ENCODE peak calls at places on chromosomes 13 and 19, in four cellular contexts. One of them, this sample, is unnamed.

GRCh38 chr13:44719857-44720671 is 143.9 kb upstream of the TSC22D1 start:
- DNase-seq in effector CD4-positive, alpha-beta T cell: no peak
- DNase-seq in iPS-NIHi11: no peak
- DNase-seq in thoracic aorta: no peak
- DNase-seq in this sample: no peak

GRCh38 chr13:62781866-62782265 is 1366.2 kb upstream of the PCDH20 start:
- DNase-seq in thoracic aorta: no peak
- DNase-seq in iPS-NIHi11: no peak
- DNase-seq in effector CD4-positive, alpha-beta T cell: no peak
- DNase-seq in this sample: no peak

GRCh38 chr13:98476538-98476966 is 100.4 kb downstream of the STK24 start:
- DNase-seq in effector CD4-positive, alpha-beta T cell: peak
- DNase-seq in thoracic aorta: no peak
- DNase-seq in iPS-NIHi11: peak
- DNase-seq in this sample: peak

GRCh38 chr19:1528596-1529429 is 4.9 kb downstream of the PLK5 start:
- DNase-seq in thoracic aorta: no peak
- DNase-seq in iPS-NIHi11: no peak
- DNase-seq in effector CD4-positive, alpha-beta T cell: no peak
- DNase-seq in this sample: no peak

GRCh38 chr13:27830010-27830409 is 37.7 kb downstream of the GSX1 start:
- DNase-seq in iPS-NIHi11: peak
- DNase-seq in thoracic aorta: peak
- DNase-seq in effector CD4-positive, alpha-beta T cell: peak
- DNase-seq in this sample: peak

GRCh38 chr13:54368387-54368786 is 1339.8 kb downstream of the OLFM4 start:
- DNase-seq in thoracic aorta: no peak
- DNase-seq in iPS-NIHi11: no peak
- DNase-seq in effector CD4-positive, alpha-beta T cell: no peak
- DNase-seq in this sample: no peak

GRCh38 chr13:98675837-98676236 is 76.6 kb downstream of the SLC15A1 start:
- DNase-seq in iPS-NIHi11: no peak
- DNase-seq in thoracic aorta: no peak
- DNase-seq in effector CD4-positive, alpha-beta T cell: no peak
- DNase-seq in this sample: no peak

GRCh38 chr13:32650705-32651311 is 64.6 kb downstream of the PDS5B start:
- DNase-seq in thoracic aorta: no peak
- DNase-seq in effector CD4-positive, alpha-beta T cell: peak
- DNase-seq in iPS-NIHi11: peak
- DNase-seq in this sample: peak

GRCh38 chr19:50906217-50906616 is 5.0 kb downstream of the KLK4 start:
- DNase-seq in thoracic aorta: no peak
- DNase-seq in effector CD4-positive, alpha-beta T cell: no peak
- DNase-seq in iPS-NIHi11: peak
- DNase-seq in this sample: no peak

GRCh38 chr19:2983351-2984195 is 6.2 kb downstream of the TLE6 start:
- DNase-seq in effector CD4-positive, alpha-beta T cell: no peak
- DNase-seq in thoracic aorta: no peak
- DNase-seq in iPS-NIHi11: peak
- DNase-seq in this sample: no peak

GRCh38 chr19:1763648-1764292 is 10.5 kb downstream of the ONECUT3 start:
- DNase-seq in effector CD4-positive, alpha-beta T cell: no peak
- DNase-seq in thoracic aorta: no peak
- DNase-seq in iPS-NIHi11: no peak
- DNase-seq in this sample: no peak

GRCh38 chr13:80755925-80756324 is 415.0 kb upstream of the SPRY2 start:
- DNase-seq in effector CD4-positive, alpha-beta T cell: no peak
- DNase-seq in iPS-NIHi11: no peak
- DNase-seq in thoracic aorta: no peak
- DNase-seq in this sample: no peak

GRCh38 chr19:34596115-34596514 is 80.8 kb downstream of the SCGB2B2 start:
- DNase-seq in thoracic aorta: no peak
- DNase-seq in iPS-NIHi11: no peak
- DNase-seq in effector CD4-positive, alpha-beta T cell: no peak
- DNase-seq in this sample: no peak

GRCh38 chr19:36488118-36488815 is 1.1 kb downstream of the ZNF566 start:
- DNase-seq in thoracic aorta: no peak
- DNase-seq in effector CD4-positive, alpha-beta T cell: no peak
- DNase-seq in iPS-NIHi11: no peak
- DNase-seq in this sample: no peak

GRCh38 chr13:40109324-40109958 is 454.0 kb downstream of the COG6 start:
- DNase-seq in thoracic aorta: no peak
- DNase-seq in iPS-NIHi11: no peak
- DNase-seq in effector CD4-positive, alpha-beta T cell: no peak
- DNase-seq in this sample: no peak

This sample was measured in activated T-helper 1 cell treated with anti-CD3 and anti-CD28 coated beads, Interleukin-2, amount 50 U/mL, for 16 hours.